ENCODE peak calls at places on chromosome 15, in eight cellular contexts. M is right cardiac atrium, R is uterus, S is neuronal stem cell, J is sigmoid colon, B is tibial artery, H is left ventricle myocardium inferior, O is heart left ventricle. N is an unnamed sample.
A peak's percentile ranks its signal among the peaks of the same experiment; 100 is the strongest.

GRCh38 chr15:89165677-89166076 is 55.7 kb downstream of the RLBP1 start:
- DNase-seq in M (no peak), R (no peak), S (no peak), J (no peak), B (no peak), H (no peak), O (no peak), N (no peak)

GRCh38 chr15:67724679-67725365 is 100.5 kb upstream of the SKOR1 start:
- DNase-seq in M (no peak), R (no peak), S (no peak), J (no peak), B (no peak), H (no peak), O (no peak), N (no peak)

GRCh38 chr15:71335591-71335990 is 220.3 kb downstream of the THSD4 start:
- DNase-seq in M (no peak), R (no peak), S (no peak), J (no peak), B (no peak), H (no peak), O (no peak), N (no peak)

GRCh38 chr15:25347707-25348106 is 91.1 kb downstream of the UBE3A start:
- DNase-seq in M (no peak), R (no peak), S (no peak), J (no peak), B (no peak), H (no peak), O (no peak), N (no peak)

GRCh38 chr15:94792166-94792565 is 560.8 kb downstream of the MCTP2 start:
- DNase-seq in M (no peak), R (no peak), S (no peak), J (no peak), B (no peak), H (no peak), O (no peak), N (no peak)

GRCh38 chr15:53530762-53531161 is 228.7 kb downstream of the WDR72 start:
- DNase-seq in M (no peak), R (no peak), S (no peak), J (no peak), B (no peak), H (no peak), O (no peak), N (no peak)

GRCh38 chr15:40323953-40324937 is 753 bp downstream of the INAFM2 start:
- DNase-seq in M (no peak), R (no peak), S (no peak), J (no peak), B (no peak), H (no peak), O (peak; percentile 46), N (no peak)

GRCh38 chr15:89138999-89139612 is 50.9 kb downstream of the ABHD2 start:
- DNase-seq in M (no peak), R (no peak), S (no peak), J (no peak), B (no peak), H (no peak), O (no peak), N (no peak)

GRCh38 chr15:40785814-40786213 is 16.0 kb downstream of the C15orf62 start:
- DNase-seq in M (no peak), R (no peak), S (no peak), J (no peak), B (no peak), H (no peak), O (no peak), N (no peak)

GRCh38 chr15:55496716-55497115 is 11.3 kb downstream of the DNAAF4 start:
- DNase-seq in M (no peak), R (no peak), S (no peak), J (no peak), B (no peak), H (no peak), O (no peak), N (no peak)

GRCh38 chr15:87959080-87959479 is 297.5 kb downstream of the NTRK3 start:
- DNase-seq in M (no peak), R (no peak), S (no peak), J (no peak), B (no peak), H (no peak), O (no peak), N (no peak)

GRCh38 chr15:25947336-25948080 is 84.4 kb upstream of the ATP10A start:
- DNase-seq in M (no peak), R (no peak), S (peak; percentile 9), J (no peak), B (no peak), H (no peak), O (no peak), N (no peak)

GRCh38 chr15:33160054-33160453 is 34.5 kb downstream of the FMN1 start:
- DNase-seq in M (no peak), R (no peak), S (no peak), J (no peak), B (no peak), H (no peak), O (no peak), N (no peak)

GRCh38 chr15:94070341-94071275 is 160.8 kb upstream of the MCTP2 start:
- DNase-seq in M (peak; percentile 13), R (peak; percentile 51), S (no peak), J (peak; percentile 81), B (no peak), H (no peak), O (no peak), N (no peak)

GRCh38 chr15:39692464-39693327 is 89.9 kb downstream of the FSIP1 start:
- DNase-seq in M (no peak), R (no peak), S (peak; percentile 74), J (no peak), B (no peak), H (no peak), O (no peak), N (no peak)

GRCh38 chr15:90557147-90557546 is 27.4 kb downstream of the CRTC3 start:
- DNase-seq in M (no peak), R (no peak), S (no peak), J (no peak), B (no peak), H (no peak), O (no peak), N (no peak)

GRCh38 chr15:62665449-62665848 is 377.1 kb upstream of the TPM1 start:
- DNase-seq in M (no peak), R (peak; percentile 61), S (no peak), J (no peak), B (no peak), H (no peak), O (no peak), N (no peak)

DNA sequence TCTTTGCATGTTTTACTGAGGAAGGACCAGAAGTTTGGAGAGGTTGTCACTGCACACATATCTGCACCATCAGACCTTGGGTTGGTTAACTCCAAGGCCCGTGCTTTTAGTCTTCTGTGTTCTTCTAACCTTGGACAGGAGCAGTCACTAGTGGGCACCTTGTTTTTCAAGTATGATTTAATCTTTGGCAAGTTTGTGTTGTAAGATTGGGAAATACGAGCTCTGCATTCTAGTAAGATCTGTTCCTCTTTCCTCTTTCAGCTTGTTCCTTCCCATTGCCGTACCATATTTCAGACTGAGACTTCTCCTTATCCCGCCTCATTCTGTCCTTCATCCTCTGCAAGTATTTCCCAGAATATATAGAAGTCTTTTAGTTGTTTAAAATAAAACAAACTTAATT is 5.1 kb downstream of the TMOD2 start:
- DNase-seq in M (no peak), R (no peak), S (no peak), J (no peak), B (no peak), H (no peak), O (no peak), N (no peak)
- H3K27ac ChIP-seq in M (no peak overlapping the region), R (no peak overlapping the region), S (no peak overlapping the region), J (no peak overlapping the region), B (no peak overlapping the region), H (peak overlapping the region; percentile 72), O (no peak overlapping the region), N (no peak overlapping the region)

DNA sequence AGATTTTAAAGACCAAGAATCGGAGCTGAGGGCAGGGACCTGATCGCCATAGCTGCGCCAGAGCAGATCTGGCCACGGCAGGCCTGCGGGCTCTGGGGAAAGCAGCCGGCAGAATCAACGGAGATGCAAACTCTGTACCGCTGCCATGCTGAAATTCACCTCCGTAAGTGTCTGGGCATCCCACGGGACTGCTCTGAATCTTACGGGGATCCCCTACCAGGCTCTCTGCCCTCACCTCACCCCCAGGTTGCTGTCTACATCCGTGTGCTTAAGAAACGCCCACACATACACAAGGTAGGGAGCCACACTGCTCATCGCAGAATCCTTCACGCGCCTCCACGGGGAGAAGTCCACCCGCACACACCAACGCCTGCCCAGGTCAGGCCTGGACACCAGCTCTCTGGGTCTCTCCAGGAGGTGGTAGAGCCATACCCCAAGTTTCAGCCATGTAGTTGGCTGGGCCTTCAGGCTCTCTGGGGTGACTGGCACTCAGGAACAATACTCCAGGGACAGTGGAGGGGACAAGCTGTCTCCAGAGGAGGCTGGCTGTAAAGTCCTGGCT is 33.5 kb downstream of the FAM174B start:
- DNase-seq in M (no peak), R (no peak), S (no peak), J (peak; percentile 44), B (no peak), H (no peak), O (no peak), N (no peak)
- H3K27ac ChIP-seq in M (no peak overlapping the region), R (no peak overlapping the region), S (no peak overlapping the region), J (no peak overlapping the region), B (no peak overlapping the region), H (no peak overlapping the region), O (no peak overlapping the region), N (peak overlapping the region; percentile 83)

GRCh38 chr15:68990755-68991500 is 23.6 kb upstream of the NOX5 start:
- DNase-seq in M (no peak), R (no peak), S (no peak), J (no peak), B (no peak), H (no peak), O (no peak), N (no peak)
- H3K27ac ChIP-seq in M (no peak overlapping the region), R (no peak overlapping the region), S (no peak overlapping the region), J (no peak overlapping the region), B (no peak overlapping the region), H (no peak overlapping the region), O (no peak overlapping the region), N (no peak overlapping the region)

GRCh38 chr15:101148166-101148880 is 103.5 kb downstream of the CHSY1 start:
- DNase-seq in M (no peak), R (no peak), S (no peak), J (peak; percentile 53), B (no peak), H (no peak), O (no peak), N (no peak)

GRCh38 chr15:101150723-101151040 is 101.2 kb downstream of the CHSY1 start:
- DNase-seq in M (no peak), R (no peak), S (no peak), J (no peak), B (no peak), H (no peak), O (no peak), N (no peak)

GRCh38 chr15:101147181-101147580 is 104.7 kb downstream of the CHSY1 start:
- DNase-seq in M (no peak), R (no peak), S (no peak), J (peak; percentile 22), B (no peak), H (no peak), O (no peak), N (no peak)

GRCh38 chr15:101149864-101150722 is 101.8 kb downstream of the CHSY1 start:
- DNase-seq in M (no peak), R (no peak), S (no peak), J (peak; percentile 64), B (no peak), H (no peak), O (no peak), N (no peak)

GRCh38 chr15:101148881-101149664 is 102.8 kb downstream of the CHSY1 start:
- DNase-seq in M (peak; percentile 52), R (no peak), S (no peak), J (peak; percentile 35), B (no peak), H (no peak), O (no peak), N (no peak)
- H3K27ac ChIP-seq in M (no peak overlapping the region), R (no peak overlapping the region), S (no peak overlapping the region), J (no peak overlapping the region), B (no peak overlapping the region), H (peak overlapping the region; percentile 15), O (no peak overlapping the region), N (no peak overlapping the region)